ENCODE peak calls at places on chromosome 12, in nine cellular contexts. O is endothelial cell of umbilical vein, N is psoas muscle, S is ovary, X is pancreas, A is PC-3, V is left ventricle myocardium inferior, M is neural progenitor cell, Z is GM23248. I is an unnamed sample. For H3K27me3, the result is how much of the 10 kb centered on the place peaks cover.

GRCh38 chr12:1949771-1950470 is 31.5 kb upstream of the CACNA2D4 start:
- DNase-seq in N (no peak), X (no peak), Z (peak), A (no peak), V (no peak), O (no peak), M (no peak), S (no peak), I (no peak)

GRCh38 chr12:92537235-92537960 is 165.4 kb upstream of the PLEKHG7 start:
- DNase-seq in N (no peak), S (no peak), A (no peak), O (no peak), Z (no peak), X (no peak), M (no peak), V (no peak), I (no peak)

GRCh38 chr12:119129827-119130434 is 48.8 kb upstream of the HSPB8 start:
- DNase-seq in O (no peak), V (no peak), N (no peak), Z (no peak), X (no peak), M (no peak), S (no peak), A (no peak), I (no peak)

GRCh38 chr12:110022980-110023633 is 23.9 kb downstream of the ANKRD13A start:
- DNase-seq in X (no peak), N (no peak), O (no peak), A (no peak), M (peak), Z (peak), V (no peak), S (no peak), I (no peak)

GRCh38 chr12:119381471-119382235 is 47.1 kb downstream of the CCDC60 start:
- DNase-seq in S (no peak), A (no peak), V (peak), X (no peak), Z (no peak), M (no peak), N (no peak), O (no peak), I (no peak)

GRCh38 chr12:3084742-3085141 is 7.6 kb downstream of the TSPAN9 start:
- DNase-seq in V (peak), O (no peak), S (no peak), Z (no peak), X (no peak), N (no peak), A (no peak), M (peak), I (no peak)

GRCh38 chr12:14554281-14555008 is 13.2 kb downstream of the PLBD1 start:
- DNase-seq in S (peak), A (peak), Z (peak), N (peak), X (peak), O (no peak), M (no peak), V (peak), I (no peak)

GRCh38 chr12:114166360-114166759 is 200.2 kb upstream of the RBM19 start:
- DNase-seq in A (peak), O (no peak), N (no peak), V (no peak), X (no peak), S (no peak), Z (peak), M (peak), I (no peak)

GRCh38 chr12:46675736-46676135 is 150.1 kb downstream of the SLC38A4 start:
- DNase-seq in M (peak), X (peak), O (peak), Z (peak), A (peak), S (peak), V (no peak), N (no peak), I (peak)

GRCh38 chr12:79690606-79691298 is at the start of gene PAWR:
- DNase-seq in N (peak), A (peak), Z (peak), O (peak), V (peak), M (peak), X (peak), S (peak), I (peak)

GRCh38 chr12:9636150-9636549 is 28.4 kb upstream of the KLRB1 start:
- DNase-seq in X (no peak), S (no peak), Z (no peak), A (no peak), V (no peak), N (no peak), O (no peak), M (no peak), I (no peak)

GRCh38 chr12:40105265-40105514 is 691 bp downstream of the SLC2A13 start:
- DNase-seq in N (peak), X (no peak), Z (no peak), A (peak), O (no peak), M (no peak), S (peak), V (peak), I (no peak)

GRCh38 chr12:47097276-47097896 is 17.6 kb upstream of the AMIGO2 start:
- DNase-seq in M (no peak), S (no peak), A (peak), Z (peak), V (no peak), N (no peak), O (no peak), X (no peak), I (no peak)

DNA sequence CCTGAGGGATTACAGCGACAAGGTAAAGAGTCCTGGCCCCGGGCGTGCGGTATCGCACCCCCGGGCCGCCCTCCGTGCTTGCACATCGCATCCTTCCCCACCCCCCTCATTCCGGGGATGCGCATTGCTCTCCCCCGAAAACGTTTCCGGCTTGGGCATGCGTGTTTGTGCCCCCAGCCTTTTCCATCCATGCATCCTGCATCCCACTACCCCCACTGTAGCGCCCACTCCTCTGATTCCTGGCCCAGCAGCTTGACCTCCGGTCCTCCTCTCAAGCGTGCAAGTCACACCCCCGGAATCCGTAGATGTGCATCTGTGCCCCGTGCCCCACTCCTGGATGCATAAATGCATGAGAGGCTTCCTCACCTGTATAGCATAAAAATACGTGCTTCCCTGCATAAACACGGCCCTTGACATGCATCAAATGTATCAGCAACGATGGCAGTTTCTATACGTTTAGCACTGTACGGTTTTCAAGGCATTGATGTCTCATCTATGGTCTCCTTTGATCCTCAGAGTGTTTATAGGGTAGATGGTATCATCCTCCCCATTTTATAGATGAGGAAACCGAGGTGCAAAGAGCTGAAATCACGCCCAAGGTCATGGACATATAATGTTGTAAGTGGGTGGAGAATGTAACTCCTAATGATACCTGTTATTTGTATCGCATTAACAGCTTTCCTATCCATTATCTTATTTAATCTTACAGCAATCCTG is 484 bp downstream of the RIC8B start:
- DNase-seq in N (no peak), O (peak), A (peak), M (no peak), S (no peak), Z (no peak), V (peak), X (no peak), I (no peak)
- H3K4me3 ChIP-seq in N (peak), O (peak), A (peak), M (peak), S (peak), Z (peak), V (peak), X (peak), I (peak)

DNA sequence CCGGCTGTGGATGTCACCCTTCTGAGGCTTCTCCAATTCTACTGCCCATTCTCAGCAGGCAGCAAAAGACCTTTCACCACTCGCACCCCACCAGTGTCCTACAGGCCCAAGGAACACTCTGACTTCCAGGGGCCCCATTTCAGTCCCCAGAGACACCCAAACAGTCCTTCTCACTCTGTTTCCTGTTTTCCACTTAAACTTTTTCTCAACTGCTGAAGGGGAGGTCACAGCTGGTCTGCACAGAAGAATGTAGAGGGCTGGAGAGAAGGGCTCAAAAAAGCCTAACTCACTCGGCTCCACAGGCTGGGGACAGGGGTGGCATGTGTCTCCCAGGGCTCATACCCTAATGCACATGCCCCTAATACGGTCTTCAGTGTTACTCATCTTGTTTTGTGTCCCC is 4.2 kb upstream of the DTX1 start:
- DNase-seq in S (no peak), M (no peak), O (no peak), A (no peak), N (no peak), X (peak), Z (no peak), V (no peak), I (no peak)
- H3K27me3 ChIP-seq in S (under half), M (half or more), O (under half), A (half or more), N (under half), X (under half), Z (under half), V (half or more), I (under half)

GRCh38 chr12:124332900-124333299 is 38.0 kb downstream of the RFLNA start:
- DNase-seq in A (no peak), S (no peak), N (no peak), Z (no peak), O (no peak), X (no peak), M (no peak), V (no peak), I (no peak)

GRCh38 chr12:124335426-124336183 is 40.7 kb downstream of the RFLNA start:
- DNase-seq in A (no peak), S (peak), Z (no peak), N (no peak), X (no peak), V (no peak), M (no peak), O (no peak), I (no peak)

GRCh38 chr12:124333724-124334123 is 38.8 kb downstream of the RFLNA start:
- DNase-seq in Z (no peak), V (no peak), A (no peak), N (no peak), X (no peak), O (no peak), M (no peak), S (no peak), I (no peak)

GRCh38 chr12:124334976-124335375 is 40.1 kb downstream of the RFLNA start:
- DNase-seq in M (peak), X (no peak), A (no peak), N (no peak), Z (no peak), V (no peak), O (no peak), S (peak), I (no peak)

GRCh38 chr12:124334266-124334665 is 39.4 kb downstream of the RFLNA start:
- DNase-seq in X (no peak), O (no peak), M (no peak), S (no peak), Z (no peak), V (no peak), A (no peak), N (no peak), I (no peak)
- H3K4me3 ChIP-seq in X (no peak), O (no peak), M (no peak), S (no peak), Z (no peak), V (no peak), A (no peak), N (no peak), I (no peak)

DNA sequence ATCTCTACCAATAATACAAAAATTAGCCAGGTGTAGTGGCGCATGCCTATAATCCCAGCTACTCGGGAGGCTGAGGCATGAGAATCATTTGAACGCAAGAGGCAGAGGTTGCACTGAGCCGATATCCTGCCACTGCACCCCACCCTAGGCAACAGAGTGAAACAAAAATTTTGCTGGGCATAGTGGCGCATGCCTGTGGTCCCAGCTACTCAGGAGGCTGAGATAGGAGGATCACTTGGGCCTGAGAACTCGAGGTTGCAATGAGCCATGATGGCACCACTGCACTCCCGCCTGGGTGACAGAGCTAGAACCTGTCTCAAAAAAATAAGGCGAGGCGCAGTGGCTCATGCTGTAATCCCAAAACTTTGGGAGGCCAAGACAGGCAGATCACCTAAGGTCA is 9.5 kb downstream of the ATXN2 start:
- DNase-seq in O (no peak), N (no peak), V (no peak), Z (no peak), A (no peak), S (no peak), X (no peak), M (no peak), I (no peak)
- H3K27me3 ChIP-seq in O (under half), N (under half), V (under half), Z (under half), A (under half), S (under half), X (under half), M (under half), I (under half)

GRCh38 chr12:57741413-57741789 is 2.9 kb upstream of the AGAP2 start:
- DNase-seq in N (no peak), Z (no peak), S (no peak), M (no peak), A (no peak), O (no peak), V (no peak), X (no peak), I (no peak)
- H3K4me3 ChIP-seq in N (peak), Z (no peak), S (no peak), M (no peak), A (no peak), O (no peak), V (peak), X (no peak), I (peak)

GRCh38 chr12:54036620-54037359 is 3.9 kb downstream of the HOXC5 start:
- DNase-seq in N (peak), X (peak), M (no peak), S (peak), O (no peak), Z (peak), V (no peak), A (peak), I (no peak)

GRCh38 chr12:54035561-54036377 is 2.9 kb downstream of the HOXC5 start:
- DNase-seq in X (no peak), N (no peak), S (no peak), Z (peak), V (no peak), M (no peak), O (no peak), A (no peak), I (no peak)

GRCh38 chr12:54038260-54038759 is 5.5 kb downstream of the HOXC5 start:
- DNase-seq in N (no peak), A (no peak), Z (no peak), M (peak), S (peak), O (no peak), V (no peak), X (peak), I (no peak)

GRCh38 chr12:54038760-54039414 is 6.0 kb downstream of the HOXC5 start:
- DNase-seq in N (peak), S (peak), X (no peak), V (no peak), O (no peak), Z (no peak), A (peak), M (peak), I (no peak)

DNA sequence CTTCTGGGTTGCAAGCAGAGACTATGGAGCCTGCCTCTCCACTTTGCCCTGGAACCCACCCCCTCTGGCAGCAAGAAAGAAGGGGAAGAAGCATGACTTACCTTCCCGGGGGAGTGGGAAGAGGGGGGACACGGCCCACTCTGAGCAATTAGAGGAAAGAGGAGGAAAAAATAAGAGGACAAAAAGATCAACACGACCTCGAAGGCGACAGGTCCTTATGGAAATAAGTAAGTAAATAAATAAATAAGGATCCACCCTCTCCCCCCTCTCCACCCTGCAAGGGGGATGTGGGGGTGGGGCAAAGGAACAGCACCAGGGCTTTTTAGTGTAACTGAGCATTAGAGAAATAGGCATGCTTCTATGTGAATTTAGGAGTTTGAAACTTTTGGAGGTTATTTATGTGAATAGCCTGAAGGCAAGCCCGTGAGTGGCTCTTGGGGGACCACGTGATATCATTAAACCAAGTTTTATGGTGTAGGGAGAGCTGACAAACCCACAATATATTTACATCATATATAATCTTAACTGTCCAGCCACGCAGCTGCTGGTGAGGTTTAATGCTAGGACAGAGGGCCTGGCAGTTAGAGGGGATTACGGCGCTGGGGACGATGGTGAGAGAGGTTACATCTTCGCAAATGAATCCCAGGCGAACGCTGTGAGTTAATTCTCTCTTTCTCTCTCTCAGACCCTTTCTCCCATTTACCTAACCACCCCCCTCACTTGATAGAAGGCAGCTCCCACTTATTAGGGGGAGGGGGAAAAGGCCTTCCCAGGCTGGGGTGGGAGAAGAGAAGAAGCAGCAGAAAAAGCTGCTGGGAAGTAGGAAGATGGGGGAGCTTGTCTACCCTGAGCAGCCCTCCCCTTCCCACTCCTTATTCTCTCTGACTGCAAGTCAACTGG is 4.8 kb downstream of the HOXC5 start:
- DNase-seq in O (no peak), A (no peak), V (no peak), Z (no peak), S (no peak), X (peak), N (no peak), M (no peak), I (no peak)
- H3K27me3 ChIP-seq in O (half or more), A (under half), V (half or more), Z (under half), S (under half), X (under half), N (under half), M (half or more), I (under half)

DNA sequence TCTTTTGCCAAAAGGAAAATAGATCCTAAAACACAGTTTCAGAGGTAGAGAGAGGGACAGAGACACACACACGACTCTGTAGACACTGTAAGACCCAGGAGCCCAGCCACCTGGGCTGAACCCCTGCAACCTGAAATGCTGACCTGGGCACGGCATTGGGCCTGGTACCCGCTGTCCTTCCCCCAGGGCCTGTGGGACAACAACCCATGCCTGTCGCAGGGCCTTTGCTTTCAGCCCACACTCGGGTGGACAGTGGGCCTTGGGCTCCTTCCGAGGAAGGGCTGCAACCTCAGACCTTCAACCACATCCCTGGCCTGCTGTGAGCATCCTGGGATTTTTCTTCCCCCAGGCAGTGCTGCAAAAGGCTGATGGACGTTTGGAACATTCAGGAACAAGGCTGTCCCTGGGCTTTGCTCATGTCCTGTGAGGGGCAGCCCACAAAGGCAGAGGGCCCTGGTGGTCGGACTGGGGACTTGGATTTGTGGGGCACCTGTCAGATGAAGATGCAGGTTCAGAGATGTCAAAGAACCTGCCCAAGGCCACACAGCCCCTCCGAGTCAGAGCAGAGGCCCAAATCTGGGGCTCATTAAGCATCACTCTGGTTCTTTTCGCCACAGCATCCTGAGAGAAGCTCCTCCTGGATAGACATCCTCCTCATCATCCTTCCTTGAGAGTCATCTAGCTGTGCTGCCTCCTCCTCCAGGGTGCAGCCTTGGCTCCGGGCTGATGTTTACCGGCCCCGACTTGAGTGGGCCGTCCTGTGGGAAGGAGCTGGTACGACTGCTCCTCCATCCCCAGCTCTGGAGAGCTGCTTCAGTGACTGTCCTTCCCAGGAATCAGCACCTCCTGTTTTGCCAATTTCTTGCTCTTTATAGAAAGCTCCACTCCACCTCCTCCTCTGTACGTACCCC is 32.7 kb downstream of the CCDC92 start:
- DNase-seq in Z (no peak), M (no peak), S (no peak), X (no peak), V (no peak), O (no peak), N (no peak), A (no peak), I (no peak)
- H3K4me3 ChIP-seq in Z (no peak), M (no peak), S (no peak), X (no peak), V (no peak), O (no peak), N (no peak), A (no peak), I (no peak)

GRCh38 chr12:52228366-52228765 is 4.7 kb upstream of the KRT7 start:
- DNase-seq in X (no peak), V (no peak), A (peak), Z (no peak), O (no peak), N (no peak), M (no peak), S (no peak), I (no peak)
- H3K27me3 ChIP-seq in X (under half), V (half or more), A (under half), Z (under half), O (under half), N (under half), M (under half), S (under half), I (under half)